ENCODE peak calls at places on chromosomes 5 and 9, in four cellular contexts. U is OCI-LY7, P is epithelial cell of esophagus, T is GM12865. Q is an unnamed sample.

GRCh38 chr5:89450149-89450538 is 567.2 kb upstream of the MEF2C start:
- DNase-seq in U (no peak), P (no peak), T (no peak), Q (no peak)

GRCh38 chr9:27383524-27383923 is 86.6 kb upstream of the EQTN start:
- DNase-seq in U (peak), P (no peak), T (no peak), Q (no peak)

GRCh38 chr9:111038336-111039202 is at the start of gene LPAR1:
- DNase-seq in U (no peak), P (peak), T (peak), Q (no peak)

GRCh38 chr9:114177423-114178064 is 22.2 kb downstream of the COL27A1 start:
- DNase-seq in U (no peak), P (peak), T (no peak), Q (no peak)

GRCh38 chr9:90065851-90066250 is 461.0 kb downstream of the GADD45G start:
- DNase-seq in U (no peak), P (no peak), T (no peak), Q (no peak)

GRCh38 chr9:75238311-75238976 is 150.1 kb downstream of the OSTF1 start:
- DNase-seq in U (peak), P (peak), T (peak), Q (no peak)

GRCh38 chr5:59319286-59319685 is 574.2 kb downstream of the PDE4D start:
- DNase-seq in U (no peak), P (no peak), T (no peak), Q (no peak)

GRCh38 chr5:141476132-141476909 is 555 bp downstream of the PCDHGC3 start:
- DNase-seq in U (peak), P (peak), T (peak), Q (peak)

GRCh38 chr5:24621809-24622208 is 23.0 kb downstream of the CDH10 start:
- DNase-seq in U (no peak), P (peak), T (no peak), Q (no peak)

GRCh38 chr5:132215329-132215728 is 12.3 kb downstream of the P4HA2 start:
- DNase-seq in U (no peak), P (peak), T (no peak), Q (peak)

GRCh38 chr5:177449140-177450061 is 2.8 kb downstream of the PRR7 start:
- DNase-seq in U (peak), P (peak), T (no peak), Q (no peak)

GRCh38 chr5:120362426-120362825 is 101.7 kb upstream of the PRR16 start:
- DNase-seq in U (no peak), P (no peak), T (no peak), Q (no peak)

GRCh38 chr5:176788091-176788490 is 22.3 kb upstream of the UNC5A start:
- DNase-seq in U (no peak), P (peak), T (no peak), Q (no peak)

GRCh38 chr5:142108432-142109355 is at the start of gene NDFIP1:
- DNase-seq in U (peak), P (peak), T (peak), Q (no peak)

GRCh38 chr9:95171001-95171400 is 146.5 kb downstream of the FANCC start:
- DNase-seq in U (peak), P (peak), T (peak), Q (no peak)

GRCh38 chr9:112884086-112884485 is 6.6 kb downstream of the SLC46A2 start:
- DNase-seq in U (no peak), P (peak), T (no peak), Q (no peak)

GRCh38 chr5:98936948-98937715 is 8.3 kb upstream of the CHD1 start:
- DNase-seq in U (no peak), P (no peak), T (no peak), Q (no peak)

GRCh38 chr9:81791076-81791475 is 101.7 kb upstream of the TLE1 start:
- DNase-seq in U (no peak), P (no peak), T (no peak), Q (no peak)

GRCh38 chr9:16561121-16561520 is 309.3 kb downstream of the BNC2 start:
- DNase-seq in U (no peak), P (no peak), T (no peak), Q (no peak)

GRCh38 chr5:160887780-160888179 is 35.8 kb upstream of the ATP10B start:
- DNase-seq in U (no peak), P (peak), T (no peak), Q (peak)

GRCh38 chr5:180811012-180811622 is 8.5 kb upstream of the MGAT1 start:
- DNase-seq in U (no peak), P (no peak), T (no peak), Q (no peak)

GRCh38 chr9:113898596-113898995 is 22.5 kb downstream of the ZNF618 start:
- DNase-seq in U (no peak), P (no peak), T (no peak), Q (no peak)

GRCh38 chr5:179374506-179375235 is 29.4 kb upstream of the ADAMTS2 start:
- DNase-seq in U (no peak), P (no peak), T (no peak), Q (no peak)

GRCh38 chr5:435156-435790 is 7.7 kb upstream of the EXOC3 start:
- DNase-seq in U (no peak), P (no peak), T (no peak), Q (no peak)

GRCh38 chr5:134574521-134574920 is 49.1 kb downstream of the JADE2 start:
- DNase-seq in U (no peak), P (no peak), T (no peak), Q (no peak)

GRCh38 chr9:129604766-129605163 is 16.1 kb downstream of the C9orf50 start:
- DNase-seq in U (no peak), P (no peak), T (no peak), Q (no peak)

GRCh38 chr9:121786543-121786948 is 135.1 kb downstream of the DAB2IP start:
- DNase-seq in U (no peak), P (no peak), T (no peak), Q (no peak)

GRCh38 chr9:16154570-16155078 is 601.8 kb downstream of the CCDC171 start:
- DNase-seq in U (peak), P (peak), T (peak), Q (no peak)

GRCh38 chr9:127927457-127928231 is 2.9 kb downstream of the PIP5KL1 start:
- DNase-seq in U (peak), P (peak), T (peak), Q (no peak)

GRCh38 chr9:81619353-81620008 is 69.9 kb downstream of the TLE1 start:
- DNase-seq in U (no peak), P (no peak), T (peak), Q (no peak)

GRCh38 chr5:135392256-135392655 is 6.8 kb downstream of the MACROH2A1 start:
- DNase-seq in U (no peak), P (no peak), T (peak), Q (no peak)

GRCh38 chr5:151284392-151284967 is 19.1 kb downstream of the SLC36A3 start:
- DNase-seq in U (peak), P (no peak), T (peak), Q (no peak)

GRCh38 chr9:72185561-72185960 is 36.3 kb downstream of the GDA start:
- DNase-seq in U (no peak), P (peak), T (no peak), Q (no peak)

GRCh38 chr5:170386743-170387142 is 2.4 kb downstream of the KCNMB1 start:
- DNase-seq in U (no peak), P (no peak), T (no peak), Q (no peak)

GRCh38 chr5:170388818-170389217 is 349 bp downstream of the KCNMB1 start:
- DNase-seq in U (no peak), P (no peak), T (no peak), Q (no peak)

GRCh38 chr5:170387775-170388174 is 1.4 kb downstream of the KCNMB1 start:
- DNase-seq in U (no peak), P (no peak), T (no peak), Q (no peak)

GRCh38 chr5:170389250-170389902 is at the start of gene KCNMB1:
- DNase-seq in U (no peak), P (no peak), T (no peak), Q (no peak)

DNA sequence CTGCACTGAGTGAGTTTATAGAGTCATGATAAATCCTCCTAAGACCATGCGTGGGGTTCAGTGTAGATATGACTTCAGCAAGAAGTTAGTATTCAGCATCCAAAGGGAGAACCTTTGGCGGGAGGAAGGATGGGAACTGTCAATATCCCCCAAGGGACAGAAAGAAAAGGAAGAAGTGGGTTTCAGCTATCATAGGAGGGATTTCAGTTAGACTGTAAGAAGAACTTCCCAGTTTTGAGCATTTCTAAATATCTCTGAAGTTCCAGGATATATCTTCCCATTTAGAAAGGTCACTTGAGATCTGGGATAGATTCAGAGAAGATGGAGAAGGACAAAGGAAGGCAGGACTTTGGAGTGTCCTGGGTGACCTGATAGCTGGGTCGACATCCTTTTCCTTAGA is 927 bp downstream of the KCNMB1 start:
- DNase-seq in U (no peak), P (no peak), T (no peak), Q (no peak)
- H3K4me3 ChIP-seq in U (no peak), P (no peak), T (no peak), Q (no peak)

GRCh38 chr5:148912714-148913398 is 86.4 kb downstream of the ADRB2 start:
- DNase-seq in U (no peak), P (peak), T (no peak), Q (peak)
- TF ChIP-seq CTCF in U (peak), P (peak), T (no peak), Q (peak)

GRCh38 chr5:159422371-159422770 is 92.1 kb upstream of the IL12B start:
- DNase-seq in U (no peak), P (peak), T (no peak), Q (no peak)
- H3K4me3 ChIP-seq in U (no peak), P (no peak), T (no peak), Q (no peak)

GRCh38 chr9:38030658-38031057 is 38.4 kb downstream of the SHB start:
- DNase-seq in U (no peak), P (no peak), T (no peak), Q (no peak)
- TF ChIP-seq CTCF in U (no peak), P (peak), T (peak), Q (peak)